ENCODE peak calls at places on chromosome 1, in four cellular contexts. Z is caudate nucleus, U is cardiac muscle cell, I is ovary. P is an unnamed sample.

GRCh38 chr1:6727535-6727934 is 25.9 kb upstream of the DNAJC11 start:
- DNase-seq in Z (peak; percentile 15), U (peak; percentile 73), I (no peak), P (peak; percentile 84)

GRCh38 chr1:167510880-167511279 is 7.4 kb downstream of the CD247 start:
- DNase-seq in Z (no peak), U (no peak), I (no peak), P (peak; percentile 12)

GRCh38 chr1:94061513-94062443 is 59.2 kb downstream of the ABCA4 start:
- DNase-seq in Z (peak; percentile 15), U (peak; percentile 76), I (peak; percentile 66), P (peak; percentile 85)

GRCh38 chr1:86062458-86062857 is 94.1 kb downstream of the COL24A1 start:
- DNase-seq in Z (no peak), U (no peak), I (no peak), P (no peak)

GRCh38 chr1:14064649-14065442 is 364.9 kb downstream of the PRDM2 start:
- DNase-seq in Z (no peak), U (no peak), I (no peak), P (no peak)

GRCh38 chr1:160081261-160081936 is at the start of gene KCNJ9:
- DNase-seq in Z (peak; percentile 82), U (no peak), I (no peak), P (no peak)

GRCh38 chr1:12594966-12595838 is 22.8 kb downstream of the DHRS3 start:
- DNase-seq in Z (peak; percentile 22), U (peak; percentile 71), I (peak; percentile 86), P (peak; percentile 87)

GRCh38 chr1:117821782-117822447 is 107.5 kb downstream of the GDAP2 start:
- DNase-seq in Z (no peak), U (no peak), I (no peak), P (no peak)

GRCh38 chr1:53414632-53415031 is 44.6 kb upstream of the DMRTB1 start:
- DNase-seq in Z (no peak), U (no peak), I (no peak), P (no peak)

GRCh38 chr1:27391511-27392095 is 819 bp upstream of the GPR3 start:
- DNase-seq in Z (peak; percentile 41), U (peak; percentile 38), I (no peak), P (peak; percentile 30)

GRCh38 chr1:223531742-223532341 is 133.7 kb downstream of the CAPN8 start:
- DNase-seq in Z (peak; percentile 62), U (peak; percentile 61), I (peak; percentile 47), P (no peak)

GRCh38 chr1:8424539-8425116 is 106.7 kb downstream of the SLC45A1 start:
- DNase-seq in Z (peak; percentile 40), U (peak; percentile 68), I (peak; percentile 68), P (peak; percentile 78)

GRCh38 chr1:71088645-71089287 is 7.9 kb upstream of the ZRANB2 start:
- DNase-seq in Z (no peak), U (no peak), I (no peak), P (no peak)

GRCh38 chr1:180515857-180516388 is 13.5 kb upstream of the ACBD6 start:
- DNase-seq in Z (peak; percentile 64), U (peak; percentile 88), I (peak; percentile 56), P (peak; percentile 79)

GRCh38 chr1:118963456-118964430 is 24.4 kb downstream of the TBX15 start:
- DNase-seq in Z (no peak), U (no peak), I (no peak), P (no peak)